ENCODE peak calls at places on chromosomes 3 and 15, in five cellular contexts. W is esophagus muscularis mucosa, H is spleen, I is psoas muscle, P is left lung. X is an unnamed sample. For H3K4me1, the result is how much of the 10 kb centered on the place peaks cover.

GRCh38 chr3:112699436-112699978 is 58.6 kb upstream of the CCDC80 start:
- DNase-seq in W (no peak), H (no peak), I (no peak), P (no peak), X (no peak)

GRCh38 chr15:36798366-36798765 is 218.9 kb downstream of the CDIN1 start:
- DNase-seq in W (no peak), H (no peak), I (no peak), P (no peak), X (no peak)

GRCh38 chr15:87741350-87741749 is 515.2 kb downstream of the NTRK3 start:
- DNase-seq in W (no peak), H (no peak), I (no peak), P (no peak), X (no peak)

GRCh38 chr15:41933771-41934170 is 38.6 kb downstream of the EHD4 start:
- DNase-seq in W (no peak), H (no peak), I (no peak), P (no peak), X (peak)

GRCh38 chr15:41936649-41937567 is 35.4 kb downstream of the EHD4 start:
- DNase-seq in W (no peak), H (peak), I (peak), P (no peak), X (no peak)

GRCh38 chr3:127775398-127776109 is 46.8 kb downstream of the MGLL start:
- DNase-seq in W (no peak), H (peak), I (peak), P (no peak), X (peak)

GRCh38 chr15:58139631-58140522 is 1.7 kb downstream of the AQP9 start:
- DNase-seq in W (no peak), H (no peak), I (no peak), P (no peak), X (no peak)

GRCh38 chr3:141366285-141367037 is 1.8 kb upstream of the ZBTB38 start:
- DNase-seq in W (peak), H (no peak), I (peak), P (no peak), X (no peak)

GRCh38 chr3:72041531-72041930 is 256.6 kb upstream of the PROK2 start:
- DNase-seq in W (no peak), H (no peak), I (no peak), P (no peak), X (no peak)

GRCh38 chr3:14445773-14446172 is 43.4 kb downstream of the SLC6A6 start:
- DNase-seq in W (no peak), H (no peak), I (no peak), P (no peak), X (no peak)

GRCh38 chr15:78449220-78449999 is 11.4 kb downstream of the IREB2 start:
- DNase-seq in W (no peak), H (no peak), I (no peak), P (no peak), X (no peak)

GRCh38 chr15:92921215-92922131 is 21.3 kb downstream of the CHD2 start:
- DNase-seq in W (no peak), H (no peak), I (no peak), P (no peak), X (no peak)

GRCh38 chr15:92915766-92916435 is 15.8 kb downstream of the CHD2 start:
- DNase-seq in W (no peak), H (no peak), I (no peak), P (no peak), X (no peak)

GRCh38 chr15:92914768-92915221 is 14.7 kb downstream of the CHD2 start:
- DNase-seq in W (no peak), H (no peak), I (no peak), P (no peak), X (no peak)

GRCh38 chr15:92920595-92921169 is 20.6 kb downstream of the CHD2 start:
- DNase-seq in W (no peak), H (no peak), I (no peak), P (no peak), X (no peak)

DNA sequence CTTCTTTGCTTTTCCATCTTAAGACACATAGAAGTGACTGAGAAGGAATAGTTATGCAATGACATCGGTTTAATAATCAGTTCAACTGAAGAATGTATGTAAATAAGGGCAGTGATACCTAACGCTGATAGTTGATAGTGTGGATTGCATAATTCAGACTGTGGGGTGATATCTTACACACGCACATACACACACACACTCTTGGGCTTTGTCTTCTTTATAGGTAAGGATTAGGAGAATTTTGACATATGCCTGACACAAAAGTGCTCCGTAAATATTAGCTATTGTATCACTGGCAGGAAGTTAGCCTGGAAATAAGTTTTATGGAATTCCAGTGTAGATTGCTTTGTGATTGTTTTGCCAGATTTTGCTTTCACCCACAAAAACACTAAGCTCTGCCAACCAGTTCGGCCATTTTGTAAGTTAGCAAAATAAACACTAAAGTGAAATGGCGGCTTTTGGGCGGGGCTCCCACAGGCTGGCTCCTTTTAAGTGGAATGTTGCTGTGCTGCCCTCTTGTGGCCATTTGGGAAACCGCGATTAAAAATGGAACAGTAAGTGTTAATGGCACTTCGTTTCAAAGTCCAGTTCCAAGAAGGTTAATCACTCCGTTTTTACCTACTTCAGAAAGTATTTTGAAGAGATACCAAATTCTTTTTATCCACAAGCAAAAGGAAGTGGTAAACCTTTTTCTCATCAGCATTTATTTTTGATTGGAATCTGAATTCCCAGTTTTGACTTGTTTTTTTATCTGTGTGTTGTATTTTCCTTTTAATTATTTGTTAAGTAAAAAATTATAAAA is 17.7 kb downstream of the CHD2 start:
- DNase-seq in W (peak), H (peak), I (peak), P (peak), X (peak)
- H3K4me1 ChIP-seq in W (half or more), H (half or more), I (half or more), P (half or more), X (under half)

DNA sequence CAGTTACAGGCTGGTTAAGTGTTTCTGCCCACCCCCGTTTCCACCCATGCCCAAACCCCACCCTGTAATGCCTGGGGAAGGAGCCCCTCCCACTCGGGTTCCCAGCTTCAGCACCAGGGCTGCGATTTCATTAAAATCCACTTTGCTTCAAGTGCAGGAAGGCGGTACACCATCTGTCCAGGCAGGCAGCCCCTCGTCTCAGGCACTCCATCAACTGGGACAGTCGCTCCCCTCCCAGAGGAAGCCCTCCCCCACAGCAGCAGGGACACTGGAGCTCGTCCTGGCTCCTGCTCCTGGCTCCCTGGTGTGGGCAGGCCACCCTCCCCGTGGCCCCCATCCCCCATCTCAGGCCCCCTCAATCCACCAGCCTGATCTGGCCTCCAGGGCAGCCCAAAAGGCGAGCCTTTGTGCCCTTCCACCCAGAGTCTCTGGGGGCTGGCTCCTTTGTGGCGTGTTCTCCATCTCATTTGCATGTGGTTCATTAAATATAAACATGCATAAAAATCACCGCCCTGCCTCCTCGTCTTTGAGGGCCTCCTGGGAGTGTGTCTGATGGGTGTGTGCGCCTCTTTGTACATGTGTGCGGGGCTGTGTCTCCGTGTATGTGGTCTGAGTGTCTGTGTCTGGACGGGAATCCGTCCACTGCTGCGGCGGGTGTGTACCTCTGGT is 32.4 kb downstream of the RNU5B-1 start:
- DNase-seq in W (no peak), H (peak), I (no peak), P (no peak), X (peak)
- H3K4me3 ChIP-seq in W (no peak), H (no peak), I (no peak), P (no peak), X (no peak)

DNA sequence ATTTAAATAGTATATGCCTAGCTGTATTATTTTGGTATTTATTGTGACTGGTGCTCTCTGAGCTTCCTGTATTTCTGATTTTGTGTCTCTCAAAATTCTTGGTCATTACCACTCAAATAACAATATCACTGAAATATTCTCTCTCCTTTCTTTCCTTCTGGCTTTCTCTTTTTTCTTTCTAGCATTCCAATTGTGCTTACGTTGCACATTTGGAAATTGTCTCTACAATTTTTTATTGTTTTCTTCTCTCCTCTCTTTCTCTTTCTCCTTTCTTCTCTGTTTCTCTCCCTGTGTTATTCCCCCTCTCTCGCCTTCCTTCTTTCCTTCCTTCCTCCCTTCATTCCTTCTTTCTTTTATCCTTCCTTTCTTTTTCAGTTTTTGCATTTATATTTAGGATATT is 89.6 kb upstream of the MCTP2 start:
- DNase-seq in W (no peak), H (no peak), I (no peak), P (no peak), X (no peak)
- H3K4me1 ChIP-seq in W (under half), H (under half), I (under half), P (under half), X (under half)

GRCh38 chr15:74626752-74627692 is 11.4 kb downstream of the CLK3 start:
- DNase-seq in W (no peak), H (peak), I (no peak), P (no peak), X (no peak)
- H3K4me3 ChIP-seq in W (no peak), H (no peak), I (no peak), P (no peak), X (no peak)

GRCh38 chr3:52554026-52554755 is 17.8 kb downstream of the UQCC5 start:
- DNase-seq in W (no peak), H (no peak), I (no peak), P (no peak), X (no peak)

GRCh38 chr3:52555056-52555455 is 18.7 kb downstream of the UQCC5 start:
- DNase-seq in W (no peak), H (no peak), I (no peak), P (no peak), X (no peak)

GRCh38 chr3:52558436-52558835 is 22.0 kb downstream of the UQCC5 start:
- DNase-seq in W (no peak), H (no peak), I (no peak), P (no peak), X (no peak)

GRCh38 chr3:52561028-52561749 is 24.8 kb downstream of the UQCC5 start:
- DNase-seq in W (no peak), H (no peak), I (no peak), P (no peak), X (no peak)

GRCh38 chr3:52557011-52557410 is 20.6 kb downstream of the UQCC5 start:
- DNase-seq in W (no peak), H (no peak), I (no peak), P (no peak), X (no peak)
- H3K4me1 ChIP-seq in W (under half), H (under half), I (under half), P (under half), X (under half)

DNA sequence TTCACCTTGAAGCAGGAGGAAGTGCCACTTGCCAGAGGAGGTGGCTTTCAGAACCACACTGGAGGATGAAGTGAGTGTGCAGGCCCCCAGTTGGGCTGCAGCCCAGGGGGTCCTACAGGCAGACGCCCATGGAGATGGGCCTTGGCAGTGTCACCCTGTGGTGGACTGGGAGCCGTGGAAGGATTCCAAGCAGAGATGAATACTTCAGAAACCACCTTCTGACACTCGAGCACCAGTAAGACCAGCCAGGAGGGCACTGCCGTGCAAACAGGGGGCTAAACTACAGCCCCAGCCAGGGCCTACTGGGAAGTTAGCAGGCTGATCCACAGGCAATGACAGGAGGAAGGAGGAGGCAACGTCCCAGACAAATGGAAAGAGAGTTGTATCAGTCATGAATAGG is 55.4 kb downstream of the VGLL4 start:
- DNase-seq in W (no peak), H (no peak), I (no peak), P (no peak), X (no peak)
- H3K4me3 ChIP-seq in W (no peak), H (no peak), I (no peak), P (no peak), X (no peak)

GRCh38 chr3:16899919-16900318 is 15.2 kb downstream of the PLCL2 start:
- DNase-seq in W (no peak), H (no peak), I (no peak), P (no peak), X (no peak)
- H3K4me1 ChIP-seq in W (under half), H (half or more), I (half or more), P (under half), X (under half)

GRCh38 chr3:49119439-49119838 is 1.2 kb downstream of the USP19 start:
- DNase-seq in W (no peak), H (no peak), I (no peak), P (no peak), X (no peak)

GRCh38 chr3:49121244-49121671 is 635 bp upstream of the USP19 start:
- DNase-seq in W (no peak), H (no peak), I (no peak), P (no peak), X (no peak)

GRCh38 chr3:49120096-49120437 is 556 bp downstream of the USP19 start:
- DNase-seq in W (no peak), H (no peak), I (no peak), P (no peak), X (no peak)

GRCh38 chr3:49120438-49121135 is at the start of gene USP19:
- DNase-seq in W (peak), H (peak), I (peak), P (peak), X (peak)

DNA sequence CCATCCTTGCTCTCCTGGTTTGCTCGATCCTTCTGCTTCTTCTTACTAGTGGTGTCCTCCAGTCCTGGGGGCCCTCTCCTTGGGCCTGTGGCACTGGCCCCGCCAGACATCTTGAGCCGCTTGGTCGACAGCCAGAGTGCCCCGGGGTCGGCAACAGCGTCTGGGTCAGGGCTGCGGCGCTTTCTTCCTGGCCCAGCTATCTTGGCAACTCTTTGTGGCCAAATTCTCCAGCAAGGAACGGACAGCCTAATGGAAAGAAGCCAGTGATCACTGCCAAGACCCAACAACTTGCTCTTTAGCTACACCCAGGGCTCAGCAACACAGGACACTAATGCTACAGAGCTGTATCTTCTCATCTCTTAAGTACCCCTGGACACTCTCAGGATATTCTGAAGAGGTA is 1.6 kb downstream of the USP19 start:
- DNase-seq in W (no peak), H (no peak), I (no peak), P (no peak), X (no peak)
- H3K4me3 ChIP-seq in W (peak), H (no peak), I (peak), P (peak), X (no peak)